ENCODE peak calls at places on chromosome 14, in six cellular contexts. Q, K, F, H, X and W are unnamed samples.

GRCh38 chr14:50846171-50846880 is 15.4 kb upstream of the NIN start:
- DNase-seq in Q (no peak), K (no peak), F (no peak), H (no peak), X (no peak), W (no peak)

GRCh38 chr14:50364792-50365191 is 31.9 kb downstream of the CDKL1 start:
- DNase-seq in Q (no peak), K (no peak), F (no peak), H (no peak), X (no peak), W (no peak)

GRCh38 chr14:88660056-88660455 is 97.2 kb downstream of the ZC3H14 start:
- DNase-seq in Q (no peak), K (no peak), F (no peak), H (no peak), X (no peak), W (no peak)

GRCh38 chr14:53979747-53980642 is 23.4 kb upstream of the BMP4 start:
- DNase-seq in Q (no peak), K (peak; percentile 33), F (no peak), H (no peak), X (no peak), W (no peak)

GRCh38 chr14:61406670-61407069 is 85.3 kb downstream of the PRKCH start:
- DNase-seq in Q (no peak), K (no peak), F (no peak), H (peak; percentile 54), X (no peak), W (no peak)

GRCh38 chr14:80576401-80576800 is 365.1 kb upstream of the DIO2 start:
- DNase-seq in Q (no peak), K (no peak), F (no peak), H (no peak), X (no peak), W (no peak)

GRCh38 chr14:89041245-89041585 is 216.8 kb downstream of the TTC8 start:
- DNase-seq in Q (no peak), K (no peak), F (no peak), H (no peak), X (peak; percentile 52), W (no peak)

GRCh38 chr14:31038521-31039166 is 12.5 kb upstream of the STRN3 start:
- DNase-seq in Q (no peak), K (no peak), F (no peak), H (no peak), X (no peak), W (no peak)